ENCODE peak calls at places on chromosomes 4 and X, in four cellular contexts. One of them, this sample, is unnamed.
A peak's percentile ranks its signal among the peaks of the same experiment; 100 is the strongest.

GRCh38 chr4:6951880-6952381 is 42.3 kb downstream of the TBC1D14 start:
- DNase-seq in HepG2: no peak
- DNase-seq in GM12878: no peak
- DNase-seq in K562: peak; percentile 63
- DNase-seq in this sample: no peak

GRCh38 chrX:120309873-120310730 is 1.2 kb downstream of the TMEM255A start:
- DNase-seq in K562: no peak
- DNase-seq in HepG2: no peak
- DNase-seq in GM12878: no peak
- DNase-seq in this sample: peak; percentile 41

GRCh38 chrX:44223150-44223549 is 120.3 kb downstream of the EFHC2 start:
- DNase-seq in HepG2: no peak
- DNase-seq in K562: no peak
- DNase-seq in GM12878: no peak
- DNase-seq in this sample: no peak

GRCh38 chrX:123581586-123581985 is 151.3 kb downstream of the THOC2 start:
- DNase-seq in K562: no peak
- DNase-seq in GM12878: no peak
- DNase-seq in HepG2: no peak
- DNase-seq in this sample: no peak

GRCh38 chr4:64144994-64145393 is 264.3 kb downstream of the TECRL start:
- DNase-seq in HepG2: no peak
- DNase-seq in GM12878: no peak
- DNase-seq in K562: no peak
- DNase-seq in this sample: no peak

GRCh38 chr4:183773790-183774189 is 114.7 kb downstream of the TRAPPC11 start:
- DNase-seq in GM12878: no peak
- DNase-seq in K562: no peak
- DNase-seq in HepG2: no peak
- DNase-seq in this sample: no peak

GRCh38 chr4:41590591-41590990 is 52.6 kb downstream of the LIMCH1 start:
- DNase-seq in HepG2: no peak
- DNase-seq in GM12878: no peak
- DNase-seq in K562: no peak
- DNase-seq in this sample: no peak

GRCh38 chrX:124335598-124335997 is 3.1 kb downstream of the TEX13D start:
- DNase-seq in HepG2: no peak
- DNase-seq in GM12878: no peak
- DNase-seq in K562: no peak
- DNase-seq in this sample: no peak

GRCh38 chr4:47372561-47372960 is 90.9 kb downstream of the COMMD8 start:
- DNase-seq in GM12878: no peak
- DNase-seq in K562: no peak
- DNase-seq in HepG2: no peak
- DNase-seq in this sample: no peak

GRCh38 chrX:132023896-132024386 is 839 bp downstream of the STK26 start:
- DNase-seq in GM12878: no peak
- DNase-seq in K562: peak; percentile 74
- DNase-seq in HepG2: no peak
- DNase-seq in this sample: no peak

GRCh38 chr4:29908276-29908675 is 811.9 kb upstream of the PCDH7 start:
- DNase-seq in K562: no peak
- DNase-seq in GM12878: no peak
- DNase-seq in HepG2: no peak
- DNase-seq in this sample: no peak

GRCh38 chr4:94909645-94910044 is 151.9 kb downstream of the BMPR1B start:
- DNase-seq in K562: no peak
- DNase-seq in HepG2: no peak
- DNase-seq in GM12878: no peak
- DNase-seq in this sample: no peak

GRCh38 chr4:80201326-80202151 is 4.2 kb downstream of the PRDM8 start:
- DNase-seq in GM12878: no peak
- DNase-seq in HepG2: no peak
- DNase-seq in K562: no peak
- DNase-seq in this sample: no peak

GRCh38 chr4:56742080-56742871 is 61.2 kb upstream of the HOPX start:
- DNase-seq in GM12878: no peak
- DNase-seq in HepG2: no peak
- DNase-seq in K562: no peak
- DNase-seq in this sample: no peak

GRCh38 chr4:153919667-153920066 is 130.8 kb upstream of the SFRP2 start:
- DNase-seq in HepG2: no peak
- DNase-seq in GM12878: no peak
- DNase-seq in K562: no peak
- DNase-seq in this sample: no peak

GRCh38 chr4:23788027-23788426 is 101.8 kb downstream of the PPARGC1A start:
- DNase-seq in HepG2: peak; percentile 81
- DNase-seq in GM12878: no peak
- DNase-seq in K562: no peak
- DNase-seq in this sample: no peak

GRCh38 chr4:105991726-105992125 is 96.5 kb downstream of the NPNT start:
- DNase-seq in GM12878: no peak
- DNase-seq in K562: no peak
- DNase-seq in HepG2: no peak
- DNase-seq in this sample: no peak

GRCh38 chrX:24231169-24231568 is 81.6 kb downstream of the ZFX start:
- DNase-seq in HepG2: no peak
- DNase-seq in K562: peak; percentile 74
- DNase-seq in GM12878: no peak
- DNase-seq in this sample: no peak

GRCh38 chr4:176433983-176434382 is 114.2 kb downstream of the SPCS3 start:
- DNase-seq in HepG2: no peak
- DNase-seq in K562: no peak
- DNase-seq in GM12878: no peak
- DNase-seq in this sample: no peak

GRCh38 chr4:184147858-184148799 is 69.5 kb downstream of the ENPP6 start:
- DNase-seq in GM12878: no peak
- DNase-seq in K562: no peak
- DNase-seq in HepG2: no peak
- DNase-seq in this sample: no peak

GRCh38 chrX:7316887-7317286 is 168.9 kb upstream of the PUDP start:
- DNase-seq in GM12878: no peak
- DNase-seq in K562: no peak
- DNase-seq in HepG2: no peak
- DNase-seq in this sample: no peak

GRCh38 chrX:19563746-19564145 is 48.4 kb upstream of the MAP3K15 start:
- DNase-seq in K562: no peak
- DNase-seq in HepG2: no peak
- DNase-seq in GM12878: no peak
- DNase-seq in this sample: no peak

GRCh38 chrX:113370001-113370400 is 529.4 kb upstream of the AMOT start:
- DNase-seq in K562: peak; percentile 0
- DNase-seq in GM12878: no peak
- DNase-seq in HepG2: no peak
- DNase-seq in this sample: no peak

GRCh38 chrX:153879741-153880439 is 6.1 kb downstream of the L1CAM start:
- DNase-seq in GM12878: no peak
- DNase-seq in K562: no peak
- DNase-seq in HepG2: no peak
- DNase-seq in this sample: no peak

GRCh38 chr4:90234916-90235547 is 107.8 kb downstream of the CCSER1 start:
- DNase-seq in HepG2: no peak
- DNase-seq in K562: no peak
- DNase-seq in GM12878: no peak
- DNase-seq in this sample: no peak

GRCh38 chrX:136714626-136715599 is 65.8 kb downstream of the ARHGEF6 start:
- DNase-seq in GM12878: no peak
- DNase-seq in HepG2: no peak
- DNase-seq in K562: no peak
- DNase-seq in this sample: no peak

GRCh38 chr4:99447079-99447478 is 11.9 kb upstream of the ADH7 start:
- DNase-seq in K562: peak; percentile 16
- DNase-seq in HepG2: no peak
- DNase-seq in GM12878: peak; percentile 34
- DNase-seq in this sample: no peak

GRCh38 chr4:143207555-143207954 is 22.8 kb downstream of the USP38 start:
- DNase-seq in GM12878: no peak
- DNase-seq in HepG2: peak; percentile 20
- DNase-seq in K562: no peak
- DNase-seq in this sample: no peak

GRCh38 chr4:185535818-185536729 is 767 bp upstream of the PDLIM3 start:
- DNase-seq in GM12878: no peak
- DNase-seq in HepG2: no peak
- DNase-seq in K562: no peak
- DNase-seq in this sample: no peak

GRCh38 chr4:2941138-2942036 is 21.8 kb downstream of the NOP14 start:
- DNase-seq in GM12878: no peak
- DNase-seq in HepG2: no peak
- DNase-seq in K562: no peak
- DNase-seq in this sample: no peak

GRCh38 chr4:29966386-29966785 is 753.8 kb upstream of the PCDH7 start:
- DNase-seq in HepG2: no peak
- DNase-seq in K562: no peak
- DNase-seq in GM12878: no peak
- DNase-seq in this sample: no peak

GRCh38 chrX:77561372-77561771 is 114.2 kb downstream of the FGF16 start:
- DNase-seq in HepG2: no peak
- DNase-seq in GM12878: no peak
- DNase-seq in K562: no peak
- DNase-seq in this sample: no peak

GRCh38 chr4:66899422-66900065 is 645.8 kb downstream of the CENPC start:
- DNase-seq in K562: no peak
- DNase-seq in GM12878: no peak
- DNase-seq in HepG2: no peak
- DNase-seq in this sample: no peak

GRCh38 chr4:139210486-139210885 is 33.5 kb upstream of the ELF2 start:
- DNase-seq in HepG2: no peak
- DNase-seq in GM12878: no peak
- DNase-seq in K562: no peak
- DNase-seq in this sample: no peak

GRCh38 chr4:139207247-139207646 is 30.2 kb upstream of the ELF2 start:
- DNase-seq in GM12878: no peak
- DNase-seq in HepG2: no peak
- DNase-seq in K562: no peak
- DNase-seq in this sample: no peak

GRCh38 chr4:139209470-139210063 is 32.5 kb upstream of the ELF2 start:
- DNase-seq in HepG2: no peak
- DNase-seq in GM12878: no peak
- DNase-seq in K562: no peak
- DNase-seq in this sample: no peak

GRCh38 chr4:139207873-139208403 is 30.9 kb upstream of the ELF2 start:
- DNase-seq in GM12878: no peak
- DNase-seq in HepG2: no peak
- DNase-seq in K562: no peak
- DNase-seq in this sample: no peak

DNA sequence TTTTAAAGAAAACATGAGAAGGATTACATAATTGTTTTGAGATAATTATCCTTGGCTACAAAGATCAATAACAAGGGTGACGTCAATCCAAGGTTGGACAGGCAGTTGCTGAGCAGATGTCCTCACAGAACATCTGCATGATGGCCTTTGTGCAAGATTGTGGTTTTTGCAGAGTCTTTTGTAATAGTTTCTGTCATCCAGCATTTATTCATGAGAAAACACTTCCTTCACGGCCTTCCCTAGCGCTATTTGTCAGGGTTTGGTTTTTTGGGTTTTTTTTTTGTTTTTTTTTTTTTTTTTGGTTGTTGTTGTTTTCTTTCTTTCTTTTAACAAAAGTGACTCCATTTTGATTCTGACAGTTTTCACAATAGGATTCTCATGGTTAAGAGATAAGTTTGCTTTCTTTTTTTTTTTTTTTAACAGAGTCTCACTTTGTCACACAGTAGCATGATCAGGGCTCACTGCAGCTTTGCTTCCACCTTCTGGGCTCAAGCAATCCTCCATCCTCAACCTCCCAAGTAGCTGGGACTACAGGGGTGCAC is 31.5 kb upstream of the ELF2 start:
- DNase-seq in K562: peak; percentile 30
- DNase-seq in GM12878: no peak
- DNase-seq in HepG2: peak; percentile 16
- DNase-seq in this sample: no peak
- TF ChIP-seq FOXK2 in K562: no peak
- TF ChIP-seq FOXK2 in GM12878: no peak
- TF ChIP-seq FOXK2 in HepG2: no peak
- TF ChIP-seq FOXK2 in this sample: no peak

DNA sequence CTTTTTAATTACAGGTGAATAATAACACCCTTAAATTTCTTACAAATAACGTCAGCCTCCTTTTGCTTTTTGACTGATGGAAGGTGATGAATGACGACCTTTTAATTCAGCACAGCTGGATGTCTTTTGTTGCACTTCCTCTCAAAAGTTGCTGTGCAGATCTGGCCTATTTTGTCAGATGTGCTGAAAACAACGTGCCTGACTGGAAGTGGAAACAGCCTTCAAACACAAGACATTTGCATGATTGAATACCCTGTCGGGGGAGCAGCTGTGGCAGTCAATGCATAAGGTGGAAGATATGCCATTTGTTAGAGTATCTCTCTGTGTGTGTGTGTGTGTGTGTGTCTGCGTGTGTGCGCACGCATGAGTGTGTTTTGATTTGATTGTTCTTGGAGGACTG is 579.7 kb downstream of the SPRY1 start:
- DNase-seq in HepG2: no peak
- DNase-seq in GM12878: no peak
- DNase-seq in K562: no peak
- DNase-seq in this sample: no peak
- TF ChIP-seq FOXK2 in HepG2: no peak
- TF ChIP-seq FOXK2 in GM12878: no peak
- TF ChIP-seq FOXK2 in K562: no peak
- TF ChIP-seq FOXK2 in this sample: no peak

DNA sequence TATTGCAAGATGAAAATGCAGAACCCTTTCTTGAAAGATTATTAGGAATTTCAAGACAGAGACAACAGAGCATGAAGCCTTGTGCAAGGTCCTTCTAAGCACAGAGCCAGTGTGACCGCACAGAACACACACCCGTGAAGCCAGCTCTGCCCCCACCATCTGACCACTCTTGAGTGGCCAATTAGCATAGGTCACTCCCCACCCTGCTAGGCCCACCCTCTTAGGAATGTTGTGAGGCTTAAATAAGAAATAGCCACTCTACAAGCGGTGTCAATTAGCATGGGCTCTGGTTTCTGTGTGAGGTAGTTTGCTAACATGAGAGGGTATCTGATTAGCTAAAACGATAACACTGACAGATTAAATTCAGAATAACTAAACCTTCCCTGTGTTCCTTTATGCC is 152.9 kb downstream of the PTTG2 start:
- DNase-seq in K562: no peak
- DNase-seq in HepG2: no peak
- DNase-seq in GM12878: no peak
- DNase-seq in this sample: no peak
- TF ChIP-seq FOXK2 in K562: no peak
- TF ChIP-seq FOXK2 in HepG2: no peak
- TF ChIP-seq FOXK2 in GM12878: no peak
- TF ChIP-seq FOXK2 in this sample: no peak

DNA sequence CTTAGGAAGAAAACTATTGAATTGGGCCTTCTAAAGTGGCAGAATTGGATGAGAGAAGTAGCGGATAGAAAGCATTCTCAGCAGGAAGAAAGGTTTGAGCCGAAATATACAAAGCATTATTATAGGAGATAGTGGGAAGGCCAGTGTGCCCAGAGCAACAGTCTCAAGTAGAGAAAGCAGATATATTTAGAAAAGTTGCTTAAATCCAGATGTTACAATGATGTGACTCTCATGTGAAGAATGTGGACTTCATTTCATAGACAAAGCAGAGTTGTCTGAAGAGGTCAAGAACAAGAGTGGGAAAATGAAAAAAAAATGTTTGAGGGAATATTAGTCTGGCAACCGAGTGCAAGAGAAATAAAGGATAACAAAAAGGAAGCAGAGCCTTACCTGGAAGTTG is 66.9 kb downstream of the SYNPO2 start:
- DNase-seq in GM12878: no peak
- DNase-seq in HepG2: no peak
- DNase-seq in K562: no peak
- DNase-seq in this sample: no peak
- TF ChIP-seq FOXK2 in GM12878: no peak
- TF ChIP-seq FOXK2 in HepG2: no peak
- TF ChIP-seq FOXK2 in K562: no peak
- TF ChIP-seq FOXK2 in this sample: no peak